ENCODE peak calls at places on chromosomes 4 and X, in four cellular contexts. One of them, this sample, is unnamed.

GRCh38 chr4:7295917-7296660 is 103.8 kb downstream of the SORCS2 start:
- DNase-seq in SK-N-SH: peak; percentile 82
- DNase-seq in IMR-90: peak; percentile 15
- DNase-seq in suprapubic skin: no peak
- DNase-seq in this sample: peak; percentile 35

GRCh38 chr4:100118213-100118612 is 72.1 kb downstream of the DDIT4L start:
- DNase-seq in SK-N-SH: no peak
- DNase-seq in IMR-90: peak; percentile 4
- DNase-seq in suprapubic skin: no peak
- DNase-seq in this sample: no peak

GRCh38 chrX:18879144-18879543 is 104.8 kb downstream of the PHKA2 start:
- DNase-seq in SK-N-SH: no peak
- DNase-seq in IMR-90: no peak
- DNase-seq in suprapubic skin: no peak
- DNase-seq in this sample: no peak

GRCh38 chr4:83075696-83076095 is 38.8 kb downstream of the PLAC8 start:
- DNase-seq in SK-N-SH: no peak
- DNase-seq in IMR-90: peak; percentile 78
- DNase-seq in suprapubic skin: no peak
- DNase-seq in this sample: no peak

GRCh38 chr4:176436500-176436973 is 116.8 kb downstream of the SPCS3 start:
- DNase-seq in SK-N-SH: no peak
- DNase-seq in IMR-90: peak; percentile 94
- DNase-seq in suprapubic skin: no peak
- DNase-seq in this sample: peak; percentile 61

GRCh38 chr4:95469617-95470016 is 79.2 kb downstream of the UNC5C start:
- DNase-seq in SK-N-SH: no peak
- DNase-seq in IMR-90: no peak
- DNase-seq in suprapubic skin: no peak
- DNase-seq in this sample: no peak

GRCh38 chrX:29024813-29025342 is 437.6 kb downstream of the IL1RAPL1 start:
- DNase-seq in SK-N-SH: no peak
- DNase-seq in IMR-90: peak; percentile 44
- DNase-seq in suprapubic skin: no peak
- DNase-seq in this sample: peak; percentile 35

GRCh38 chrX:37746268-37746931 is 33.5 kb upstream of the CYBB start:
- DNase-seq in SK-N-SH: no peak
- DNase-seq in IMR-90: no peak
- DNase-seq in suprapubic skin: no peak
- DNase-seq in this sample: no peak

GRCh38 chr4:7043521-7044414 is 596 bp downstream of the TADA2B start:
- DNase-seq in SK-N-SH: no peak
- DNase-seq in IMR-90: peak; percentile 38
- DNase-seq in suprapubic skin: no peak
- DNase-seq in this sample: peak; percentile 50

GRCh38 chrX:93422693-93423092 is 250.7 kb downstream of the NAP1L3 start:
- DNase-seq in SK-N-SH: peak; percentile 19
- DNase-seq in IMR-90: peak; percentile 1
- DNase-seq in suprapubic skin: no peak
- DNase-seq in this sample: peak; percentile 76

GRCh38 chrX:37871626-37872302 is 24.4 kb upstream of the DYNLT3 start:
- DNase-seq in SK-N-SH: no peak
- DNase-seq in IMR-90: peak; percentile 93
- DNase-seq in suprapubic skin: no peak
- DNase-seq in this sample: peak; percentile 80

GRCh38 chr4:102959503-102959902 is 60.0 kb downstream of the SLC9B1 start:
- DNase-seq in SK-N-SH: no peak
- DNase-seq in IMR-90: no peak
- DNase-seq in suprapubic skin: no peak
- DNase-seq in this sample: no peak

GRCh38 chr4:80010316-80010715 is 62.7 kb downstream of the ANTXR2 start:
- DNase-seq in SK-N-SH: no peak
- DNase-seq in IMR-90: no peak
- DNase-seq in suprapubic skin: no peak
- DNase-seq in this sample: no peak

GRCh38 chrX:14039344-14039743 is 9.7 kb upstream of the GEMIN8 start:
- DNase-seq in SK-N-SH: peak; percentile 49
- DNase-seq in IMR-90: peak; percentile 37
- DNase-seq in suprapubic skin: no peak
- DNase-seq in this sample: peak; percentile 51

GRCh38 chr4:68724922-68725321 is 54.5 kb upstream of the UGT2B15 start:
- DNase-seq in SK-N-SH: no peak
- DNase-seq in IMR-90: no peak
- DNase-seq in suprapubic skin: no peak
- DNase-seq in this sample: no peak

GRCh38 chr4:68724426-68724825 is 54.0 kb upstream of the UGT2B15 start:
- DNase-seq in SK-N-SH: no peak
- DNase-seq in IMR-90: no peak
- DNase-seq in suprapubic skin: no peak
- DNase-seq in this sample: no peak

GRCh38 chr4:68717999-68718398 is 47.5 kb upstream of the UGT2B15 start:
- DNase-seq in SK-N-SH: no peak
- DNase-seq in IMR-90: no peak
- DNase-seq in suprapubic skin: no peak
- DNase-seq in this sample: no peak

GRCh38 chr4:68718447-68719074 is 48.1 kb upstream of the UGT2B15 start:
- DNase-seq in SK-N-SH: no peak
- DNase-seq in IMR-90: no peak
- DNase-seq in suprapubic skin: no peak
- DNase-seq in this sample: no peak

GRCh38 chr4:68719075-68719473 is 48.6 kb upstream of the UGT2B15 start:
- DNase-seq in SK-N-SH: no peak
- DNase-seq in IMR-90: no peak
- DNase-seq in suprapubic skin: no peak
- DNase-seq in this sample: no peak
- H3K27ac ChIP-seq in SK-N-SH: no peak overlapping the region
- H3K27ac ChIP-seq in IMR-90: no peak overlapping the region
- H3K27ac ChIP-seq in suprapubic skin: no peak overlapping the region
- H3K27ac ChIP-seq in this sample: no peak overlapping the region

DNA sequence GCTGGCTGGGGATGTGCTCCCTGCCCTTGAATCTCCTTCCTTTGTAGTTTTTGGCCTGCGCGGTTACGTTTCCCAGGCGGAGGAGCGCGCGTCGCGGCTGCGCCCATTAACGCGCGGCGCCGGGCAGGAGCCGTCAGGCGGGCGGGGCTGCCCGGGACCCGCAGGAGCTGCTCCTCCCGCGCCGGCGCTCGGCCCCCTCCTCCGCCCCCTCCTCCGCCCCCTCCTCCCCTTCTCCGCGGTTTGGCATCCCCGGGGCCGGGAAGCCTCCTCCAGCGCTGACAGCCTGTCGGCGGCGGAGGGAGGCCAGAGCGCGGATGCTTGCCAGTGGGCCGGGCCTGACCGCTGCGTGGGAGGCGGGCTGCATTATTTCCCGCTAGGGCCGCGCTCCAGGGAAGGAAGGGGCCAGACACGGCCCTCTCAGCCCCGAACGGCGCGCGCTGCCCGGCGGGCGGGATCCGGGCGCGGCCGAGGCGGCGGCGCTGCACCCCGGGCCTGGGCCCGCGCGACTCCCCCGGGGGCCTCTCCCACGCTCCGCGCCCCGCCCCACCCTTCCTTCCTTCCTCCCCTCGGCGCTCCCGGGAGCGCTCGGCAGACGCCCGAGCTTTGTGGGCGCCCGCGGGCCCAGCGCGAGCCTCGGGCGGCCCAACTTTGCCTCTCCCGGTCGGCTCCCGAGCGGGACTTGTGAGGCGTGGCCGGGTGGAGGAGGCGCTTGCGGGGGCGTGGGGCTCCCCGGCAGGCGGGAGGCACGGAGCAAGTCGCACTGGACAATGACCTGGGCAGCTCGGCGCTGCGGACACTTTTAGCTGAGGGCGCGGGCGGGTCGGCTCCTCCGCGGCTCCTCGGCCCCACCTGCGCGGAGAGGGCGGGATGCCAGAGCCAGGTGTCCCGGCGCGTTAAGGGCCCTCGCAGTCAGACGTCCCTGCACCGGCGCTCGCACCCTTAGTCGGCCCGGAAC is at the start of gene DCLK2:
- DNase-seq in SK-N-SH: peak; percentile 95
- DNase-seq in IMR-90: peak; percentile 87
- DNase-seq in suprapubic skin: peak; percentile 78
- DNase-seq in this sample: peak; percentile 78
- H3K27ac ChIP-seq in SK-N-SH: peak within 1 kb of the TSS; percentile 83
- H3K27ac ChIP-seq in IMR-90: peak within 1 kb of the TSS; percentile 81
- H3K27ac ChIP-seq in suprapubic skin: peak within 1 kb of the TSS; percentile 76
- H3K27ac ChIP-seq in this sample: no peak within 1 kb of the TSS

GRCh38 chr4:15501941-15502340 is 32.3 kb downstream of the CC2D2A start:
- DNase-seq in SK-N-SH: no peak
- DNase-seq in IMR-90: no peak
- DNase-seq in suprapubic skin: no peak
- DNase-seq in this sample: no peak
- H3K27ac ChIP-seq in SK-N-SH: no peak overlapping the region
- H3K27ac ChIP-seq in IMR-90: no peak overlapping the region
- H3K27ac ChIP-seq in suprapubic skin: no peak overlapping the region
- H3K27ac ChIP-seq in this sample: no peak overlapping the region

GRCh38 chr4:169626328-169627282 is 6.2 kb downstream of the CLCN3 start:
- DNase-seq in SK-N-SH: no peak
- DNase-seq in IMR-90: no peak
- DNase-seq in suprapubic skin: no peak
- DNase-seq in this sample: peak; percentile 18
- H3K27ac ChIP-seq in SK-N-SH: no peak overlapping the region
- H3K27ac ChIP-seq in IMR-90: no peak overlapping the region
- H3K27ac ChIP-seq in suprapubic skin: peak overlapping the region; percentile 40
- H3K27ac ChIP-seq in this sample: no peak overlapping the region

GRCh38 chr4:185742766-185743165 is 69.2 kb downstream of the SORBS2 start:
- DNase-seq in SK-N-SH: no peak
- DNase-seq in IMR-90: no peak
- DNase-seq in suprapubic skin: no peak
- DNase-seq in this sample: no peak

GRCh38 chr4:185744946-185745345 is 67.0 kb downstream of the SORBS2 start:
- DNase-seq in SK-N-SH: no peak
- DNase-seq in IMR-90: no peak
- DNase-seq in suprapubic skin: no peak
- DNase-seq in this sample: no peak

GRCh38 chr4:185741795-185742194 is 70.2 kb downstream of the SORBS2 start:
- DNase-seq in SK-N-SH: no peak
- DNase-seq in IMR-90: no peak
- DNase-seq in suprapubic skin: no peak
- DNase-seq in this sample: no peak

GRCh38 chr4:185744127-185744865 is 67.7 kb downstream of the SORBS2 start:
- DNase-seq in SK-N-SH: no peak
- DNase-seq in IMR-90: no peak
- DNase-seq in suprapubic skin: no peak
- DNase-seq in this sample: no peak

DNA sequence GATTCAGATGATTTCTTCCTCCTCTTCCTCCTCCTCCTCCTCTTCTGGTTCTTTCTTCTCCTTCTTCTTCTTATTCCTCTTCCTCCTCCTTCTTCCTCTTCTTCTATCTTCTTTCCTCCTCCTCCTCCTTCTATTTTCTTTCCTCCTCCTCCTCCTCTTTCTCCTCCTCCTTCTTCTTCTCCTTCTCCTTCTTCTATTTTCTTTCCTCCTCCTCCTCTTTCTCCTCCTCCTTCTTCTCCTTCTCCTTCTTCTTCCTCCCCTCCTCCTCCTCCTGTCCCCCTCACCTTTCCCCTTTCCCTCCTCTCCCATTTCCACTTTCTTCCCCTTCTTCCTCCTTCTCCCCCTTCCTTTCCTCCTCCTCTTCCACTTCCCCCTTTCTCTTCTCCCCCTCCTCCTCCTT is 68.3 kb downstream of the SORBS2 start:
- DNase-seq in SK-N-SH: no peak
- DNase-seq in IMR-90: no peak
- DNase-seq in suprapubic skin: no peak
- DNase-seq in this sample: no peak
- H3K27ac ChIP-seq in SK-N-SH: no peak overlapping the region
- H3K27ac ChIP-seq in IMR-90: no peak overlapping the region
- H3K27ac ChIP-seq in suprapubic skin: no peak overlapping the region
- H3K27ac ChIP-seq in this sample: no peak overlapping the region

DNA sequence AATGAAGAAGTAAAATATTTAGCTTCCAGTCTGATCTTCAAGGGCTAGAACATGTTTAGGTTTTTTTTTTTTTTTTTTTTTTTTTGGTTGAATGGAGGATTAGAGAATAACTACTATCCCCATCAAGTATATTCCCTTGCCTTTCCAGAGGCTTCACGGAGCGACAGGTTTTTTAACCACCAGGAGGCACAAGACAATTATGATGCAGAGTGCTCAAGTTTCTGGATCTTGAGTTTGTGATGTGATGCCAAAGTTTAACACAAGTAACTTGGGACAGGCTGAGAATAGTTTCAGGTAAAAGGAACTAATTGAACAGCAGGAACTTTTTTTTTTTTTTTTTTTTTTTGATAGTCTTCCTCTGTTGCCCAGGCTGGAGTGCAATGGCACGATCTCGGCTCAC is 30.3 kb downstream of the CCNI start:
- DNase-seq in SK-N-SH: no peak
- DNase-seq in IMR-90: peak; percentile 49
- DNase-seq in suprapubic skin: no peak
- DNase-seq in this sample: peak; percentile 23
- H3K27ac ChIP-seq in SK-N-SH: peak overlapping the region; percentile 44
- H3K27ac ChIP-seq in IMR-90: no peak overlapping the region
- H3K27ac ChIP-seq in suprapubic skin: no peak overlapping the region
- H3K27ac ChIP-seq in this sample: no peak overlapping the region

GRCh38 chr4:119627267-119628190 is 1.1 kb downstream of the PDE5A start:
- DNase-seq in SK-N-SH: peak; percentile 92
- DNase-seq in IMR-90: peak; percentile 86
- DNase-seq in suprapubic skin: peak; percentile 71
- DNase-seq in this sample: peak; percentile 73
- H3K27ac ChIP-seq in SK-N-SH: peak overlapping the region; percentile 50
- H3K27ac ChIP-seq in IMR-90: peak overlapping the region; percentile 95
- H3K27ac ChIP-seq in suprapubic skin: peak overlapping the region; percentile 71
- H3K27ac ChIP-seq in this sample: no peak overlapping the region

GRCh38 chr4:84498203-84499026 is 677 bp downstream of the NKX6-1 start:
- DNase-seq in SK-N-SH: peak; percentile 46
- DNase-seq in IMR-90: peak; percentile 7
- DNase-seq in suprapubic skin: no peak
- DNase-seq in this sample: peak; percentile 49

GRCh38 chr4:84499065-84499982 is at the start of gene NKX6-1:
- DNase-seq in SK-N-SH: peak; percentile 92
- DNase-seq in IMR-90: peak; percentile 53
- DNase-seq in suprapubic skin: peak; percentile 72
- DNase-seq in this sample: peak; percentile 92

GRCh38 chr4:84496356-84497219 is 2.5 kb downstream of the NKX6-1 start:
- DNase-seq in SK-N-SH: peak; percentile 42
- DNase-seq in IMR-90: no peak
- DNase-seq in suprapubic skin: no peak
- DNase-seq in this sample: no peak

GRCh38 chr4:84497220-84497834 is 1.8 kb downstream of the NKX6-1 start:
- DNase-seq in SK-N-SH: peak; percentile 46
- DNase-seq in IMR-90: peak; percentile 2
- DNase-seq in suprapubic skin: no peak
- DNase-seq in this sample: no peak

GRCh38 chr4:84497835-84498202 is 1.3 kb downstream of the NKX6-1 start:
- DNase-seq in SK-N-SH: no peak
- DNase-seq in IMR-90: no peak
- DNase-seq in suprapubic skin: no peak
- DNase-seq in this sample: no peak
- H3K27ac ChIP-seq in SK-N-SH: no peak overlapping the region
- H3K27ac ChIP-seq in IMR-90: no peak overlapping the region
- H3K27ac ChIP-seq in suprapubic skin: no peak overlapping the region
- H3K27ac ChIP-seq in this sample: no peak overlapping the region